ENCODE peak calls at places on chromosome 13, in four cellular contexts. Q, G, K and O are unnamed samples. For H3K9me3 and H3K4me1, the result is how much of the 10 kb centered on the place peaks cover.

GRCh38 chr13:97849305-97849704 is 104.2 kb upstream of the IPO5 start:
- DNase-seq in Q (peak), G (peak), K (peak), O (no peak)

GRCh38 chr13:49220856-49221614 is 897 bp downstream of the MLNR start:
- DNase-seq in Q (no peak), G (no peak), K (no peak), O (no peak)

GRCh38 chr13:20924758-20925394 is 22.3 kb upstream of the XPO4 start:
- DNase-seq in Q (peak), G (peak), K (peak), O (no peak)

GRCh38 chr13:109336730-109337129 is 449.7 kb downstream of the IRS2 start:
- DNase-seq in Q (no peak), G (no peak), K (no peak), O (no peak)

GRCh38 chr13:100154835-100155463 is 66.1 kb downstream of the PCCA start:
- DNase-seq in Q (no peak), G (no peak), K (no peak), O (no peak)

GRCh38 chr13:45545686-45546409 is 69.7 kb downstream of the ERICH6B start:
- DNase-seq in Q (no peak), G (no peak), K (no peak), O (no peak)

GRCh38 chr13:112626124-112626523 is 38.2 kb upstream of the TUBGCP3 start:
- DNase-seq in Q (no peak), G (no peak), K (no peak), O (no peak)

GRCh38 chr13:40458283-40459031 is 208.0 kb downstream of the FOXO1 start:
- DNase-seq in Q (no peak), G (no peak), K (no peak), O (no peak)

GRCh38 chr13:37944476-37945442 is 75.2 kb upstream of the TRPC4 start:
- DNase-seq in Q (no peak), G (peak), K (no peak), O (no peak)

GRCh38 chr13:35978607-35979316 is 152.4 kb downstream of the DCLK1 start:
- DNase-seq in Q (peak), G (peak), K (peak), O (peak)

GRCh38 chr13:23205807-23206206 is 25.0 kb downstream of the SGCG start:
- DNase-seq in Q (no peak), G (no peak), K (no peak), O (no peak)

GRCh38 chr13:49733181-49733951 is 42.1 kb upstream of the EBPL start:
- DNase-seq in Q (no peak), G (no peak), K (peak), O (no peak)

GRCh38 chr13:28492527-28493367 is 2.2 kb downstream of the FLT1 start:
- DNase-seq in Q (no peak), G (no peak), K (no peak), O (no peak)

GRCh38 chr13:24208314-24208713 is 47.8 kb downstream of the SPATA13 start:
- DNase-seq in Q (peak), G (no peak), K (no peak), O (no peak)

GRCh38 chr13:28761586-28761985 is 42.8 kb upstream of the SLC46A3 start:
- DNase-seq in Q (no peak), G (no peak), K (no peak), O (no peak)

GRCh38 chr13:110106726-110107125 is 200.2 kb downstream of the COL4A1 start:
- DNase-seq in Q (no peak), G (no peak), K (no peak), O (no peak)

GRCh38 chr13:110251227-110251791 is 55.6 kb downstream of the COL4A1 start:
- DNase-seq in Q (no peak), G (no peak), K (no peak), O (no peak)

GRCh38 chr13:101127741-101128353 is 288.5 kb downstream of the NALCN start:
- DNase-seq in Q (peak), G (peak), K (peak), O (no peak)

GRCh38 chr13:20492641-20493040 is 33.0 kb downstream of the CRYL1 start:
- DNase-seq in Q (peak), G (peak), K (peak), O (no peak)

GRCh38 chr13:19059016-19059780 is 122.4 kb downstream of the TUBA3C start:
- DNase-seq in Q (no peak), G (no peak), K (no peak), O (no peak)

GRCh38 chr13:19057588-19058340 is 123.9 kb downstream of the TUBA3C start:
- DNase-seq in Q (no peak), G (no peak), K (no peak), O (no peak)

GRCh38 chr13:19060311-19061002 is 121.2 kb downstream of the TUBA3C start:
- DNase-seq in Q (no peak), G (no peak), K (no peak), O (no peak)

GRCh38 chr13:19056984-19057490 is 124.6 kb downstream of the TUBA3C start:
- DNase-seq in Q (no peak), G (no peak), K (no peak), O (no peak)

DNA sequence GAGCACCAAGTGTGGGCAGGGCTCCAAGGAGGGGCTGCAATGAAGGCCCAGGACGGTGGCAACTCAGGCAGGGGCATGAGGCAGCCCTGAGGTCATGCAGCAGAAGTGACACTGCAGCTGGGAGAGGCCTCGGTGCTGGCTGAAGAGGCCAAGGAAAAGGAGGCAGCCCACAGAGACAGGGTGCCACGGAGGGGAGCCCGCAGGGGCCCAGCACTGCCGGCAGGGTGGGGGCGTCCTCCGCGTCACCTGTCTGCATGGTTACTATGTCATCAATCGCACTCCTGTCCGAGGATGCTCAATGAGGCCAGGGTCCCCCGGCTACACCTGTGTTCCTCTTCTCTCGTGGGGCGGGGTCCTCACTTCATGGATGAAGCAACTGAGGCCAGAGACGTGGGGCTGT is 123.1 kb downstream of the TUBA3C start:
- DNase-seq in Q (no peak), G (no peak), K (no peak), O (no peak)
- H3K9me3 ChIP-seq in Q (under half), G (under half), K (under half), O (under half)

GRCh38 chr13:48161530-48162179 is 66.8 kb upstream of the MED4 start:
- DNase-seq in Q (no peak), G (peak), K (no peak), O (no peak)
- TF ChIP-seq TCF7L2 in Q (no peak), G (no peak), K (no peak), O (no peak)

GRCh38 chr13:99064624-99065249 is 86.9 kb upstream of the DOCK9 start:
- DNase-seq in Q (no peak), G (no peak), K (no peak), O (no peak)

GRCh38 chr13:99065250-99066015 is 87.6 kb upstream of the DOCK9 start:
- DNase-seq in Q (no peak), G (no peak), K (no peak), O (no peak)

GRCh38 chr13:99063178-99063577 is 85.3 kb upstream of the DOCK9 start:
- DNase-seq in Q (no peak), G (no peak), K (no peak), O (no peak)

GRCh38 chr13:99062593-99062992 is 84.7 kb upstream of the DOCK9 start:
- DNase-seq in Q (no peak), G (no peak), K (no peak), O (no peak)

DNA sequence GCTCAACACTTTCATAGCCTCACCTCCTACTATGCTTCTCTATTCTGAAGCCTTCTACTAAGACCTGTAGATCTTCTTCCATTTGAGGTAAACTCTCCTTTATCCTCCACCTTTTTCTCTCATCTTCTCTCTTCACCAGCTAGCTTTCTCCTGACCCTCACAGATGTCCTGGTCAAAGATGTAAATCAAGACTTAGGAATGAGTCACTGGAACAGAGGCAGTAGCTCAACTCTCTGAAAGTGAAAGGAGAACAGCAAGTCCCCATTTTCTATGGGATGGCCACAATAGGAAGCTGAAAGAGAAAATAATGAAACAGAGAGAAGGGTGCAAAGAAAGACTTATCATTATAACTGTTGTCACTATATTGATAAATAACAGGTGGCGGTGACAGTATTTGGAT is 86.1 kb upstream of the DOCK9 start:
- DNase-seq in Q (no peak), G (no peak), K (no peak), O (no peak)
- H3K4me1 ChIP-seq in Q (under half), G (under half), K (under half), O (under half)

GRCh38 chr13:113916330-113916815 is 52.5 kb upstream of the GAS6 start:
- DNase-seq in Q (no peak), G (no peak), K (no peak), O (no peak)

GRCh38 chr13:113918981-113919646 is 54.8 kb downstream of the C13orf46 start:
- DNase-seq in Q (no peak), G (no peak), K (no peak), O (no peak)

GRCh38 chr13:113918580-113918979 is 54.7 kb upstream of the GAS6 start:
- DNase-seq in Q (no peak), G (no peak), K (no peak), O (no peak)

GRCh38 chr13:113917096-113917495 is 53.2 kb upstream of the GAS6 start:
- DNase-seq in Q (no peak), G (no peak), K (no peak), O (no peak)

DNA sequence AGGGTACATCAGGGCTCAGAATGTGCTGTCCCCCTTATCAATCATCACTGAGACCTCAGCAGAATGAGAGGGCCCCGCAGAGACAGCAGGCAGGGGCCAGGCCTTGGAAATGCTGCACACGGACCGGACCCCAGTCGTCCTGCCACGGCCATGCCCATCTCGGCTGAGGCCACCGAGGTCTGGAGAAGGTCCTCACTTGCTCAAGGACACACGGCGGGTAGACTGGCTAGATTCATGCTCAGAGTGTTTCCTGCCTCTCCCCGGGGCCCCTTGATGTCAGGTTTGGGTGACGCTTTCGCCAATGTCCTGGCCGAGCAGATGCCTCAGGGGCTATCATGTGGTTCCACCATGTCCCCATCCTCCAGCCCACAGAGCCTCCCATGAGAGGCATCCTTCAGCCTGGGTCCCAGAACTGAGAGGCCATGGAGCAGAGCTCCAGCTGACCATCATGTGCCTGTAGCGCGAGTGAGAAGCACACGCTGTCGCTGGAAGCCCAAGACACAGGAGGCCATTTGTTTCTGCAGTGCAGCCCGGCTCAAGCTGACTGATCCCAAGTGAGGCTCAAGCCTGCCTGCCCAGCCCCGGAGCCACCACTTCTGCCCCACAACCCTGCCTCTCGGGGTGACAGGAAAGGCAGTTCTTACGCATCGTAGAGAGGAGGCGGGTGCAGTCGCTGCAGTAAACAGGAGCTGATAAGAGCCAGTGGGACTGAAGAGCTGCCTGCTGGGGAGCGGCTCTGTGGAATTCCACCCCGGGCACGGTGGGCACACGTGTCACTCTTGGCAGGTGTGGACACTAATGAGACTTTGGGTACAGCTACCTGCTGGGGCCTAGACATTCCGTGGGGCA is 53.9 kb upstream of the GAS6 start:
- DNase-seq in Q (no peak), G (no peak), K (no peak), O (no peak)
- H3K9me3 ChIP-seq in Q (under half), G (under half), K (under half), O (under half)